ENCODE peak calls at places on chromosomes 2 and 18, in seven cellular contexts. J, G, O, Q, F, E and M are unnamed samples.

GRCh38 chr18:38851526-38851925 is 1285.9 kb upstream of the CELF4 start:
- DNase-seq in F (no peak), Q (peak), O (no peak), G (no peak), E (no peak), J (no peak), M (no peak)

GRCh38 chr2:226800941-226801784 is 1.5 kb upstream of the IRS1 start:
- DNase-seq in J (peak), O (peak), G (no peak), Q (no peak), F (peak), E (peak), M (peak)

GRCh38 chr2:60553496-60553991 is at the start of gene BCL11A:
- DNase-seq in E (peak), G (no peak), J (no peak), Q (peak), F (peak), O (no peak), M (peak)

GRCh38 chr2:19652811-19653210 is 249.0 kb downstream of the TTC32 start:
- DNase-seq in G (no peak), E (no peak), Q (no peak), F (no peak), J (no peak), O (no peak), M (no peak)

GRCh38 chr18:48959921-48960920 is 9.5 kb upstream of the SMAD7 start:
- DNase-seq in G (no peak), J (no peak), F (no peak), Q (peak), O (no peak), E (peak), M (no peak)

GRCh38 chr2:100292022-100292580 is 30.2 kb downstream of the LONRF2 start:
- DNase-seq in F (peak), Q (peak), G (no peak), E (peak), O (peak), J (peak), M (peak)

GRCh38 chr2:121003391-121003790 is 267.7 kb downstream of the GLI2 start:
- DNase-seq in E (no peak), J (no peak), O (no peak), F (no peak), Q (no peak), G (no peak), M (no peak)

GRCh38 chr2:156322103-156322671 is 10.3 kb downstream of the NR4A2 start:
- DNase-seq in O (peak), J (no peak), E (no peak), Q (no peak), F (no peak), G (no peak), M (no peak)

GRCh38 chr2:86764661-86765307 is 25.9 kb downstream of the CD8A start:
- DNase-seq in G (no peak), J (no peak), E (peak), O (peak), Q (peak), F (no peak), M (peak)

GRCh38 chr2:231541605-231542509 is 11.6 kb upstream of the NMUR1 start:
- DNase-seq in Q (no peak), F (no peak), G (no peak), O (no peak), J (no peak), E (peak), M (no peak)

GRCh38 chr2:25698752-25699151 is 25.4 kb upstream of the DTNB start:
- DNase-seq in J (no peak), F (no peak), Q (peak), E (peak), G (no peak), O (no peak), M (no peak)

GRCh38 chr2:636649-637405 is 40.4 kb downstream of the TMEM18 start:
- DNase-seq in Q (peak), J (peak), O (peak), F (peak), E (peak), G (peak), M (peak)

GRCh38 chr2:158559252-158559651 is 102.5 kb downstream of the PKP4 start:
- DNase-seq in G (no peak), F (no peak), E (no peak), J (no peak), Q (no peak), O (no peak), M (no peak)

GRCh38 chr2:121686218-121686617 is 37.0 kb upstream of the CLASP1 start:
- DNase-seq in Q (no peak), F (no peak), O (no peak), G (no peak), E (no peak), J (no peak), M (no peak)

GRCh38 chr2:66240284-66240683 is 194.6 kb upstream of the MEIS1 start:
- DNase-seq in O (no peak), Q (peak), F (no peak), J (peak), G (no peak), E (no peak), M (no peak)

GRCh38 chr2:227597993-227598392 is 700 bp upstream of the SCYGR2 start:
- DNase-seq in G (no peak), J (no peak), F (no peak), O (no peak), Q (no peak), E (peak), M (no peak)

GRCh38 chr2:112947374-112947773 is 30.4 kb upstream of the IL36G start:
- DNase-seq in J (no peak), Q (no peak), E (no peak), O (no peak), F (no peak), G (no peak), M (no peak)

GRCh38 chr2:88212251-88212790 is 42.2 kb downstream of the THNSL2 start:
- DNase-seq in F (no peak), G (no peak), Q (peak), J (no peak), E (no peak), O (no peak), M (peak)

GRCh38 chr2:212073360-212073759 is 465.2 kb downstream of the ERBB4 start:
- DNase-seq in E (no peak), J (no peak), Q (no peak), O (no peak), G (no peak), F (no peak), M (no peak)

GRCh38 chr18:73677458-73677857 is 470.2 kb downstream of the FBXO15 start:
- DNase-seq in G (no peak), F (no peak), E (peak), O (no peak), Q (peak), J (no peak), M (no peak)

GRCh38 chr2:124325667-124326425 is 300.8 kb downstream of the CNTNAP5 start:
- DNase-seq in J (no peak), G (no peak), Q (peak), E (peak), F (no peak), O (no peak), M (no peak)

GRCh38 chr2:137964066-137964858 is at the start of gene HNMT:
- DNase-seq in J (peak), Q (peak), G (no peak), O (no peak), F (no peak), E (peak), M (peak)

GRCh38 chr2:219398721-219399333 is 11.1 kb upstream of the DNPEP start:
- DNase-seq in J (no peak), O (no peak), E (peak), Q (no peak), G (no peak), F (no peak), M (peak)

GRCh38 chr2:164974221-164974620 is 18.9 kb upstream of the SLC38A11 start:
- DNase-seq in G (no peak), E (no peak), F (no peak), J (no peak), O (no peak), Q (no peak), M (no peak)